ENCODE peak calls at places on chromosomes 5 and 9, in six cellular contexts. S is foreskin fibroblast; X is HuH-7; F is activated naive CD4-positive, alpha-beta T cell; M is pancreas; N is stimulated activated CD4-positive, alpha-beta T cell treated with anti-CD3 and anti-CD28 coated beads, Interleukin-2, amount 100 ng/mL, for 24 hours. V is an unnamed sample.

GRCh38 chr9:124291801-124292396 is 34.1 kb downstream of the NEK6 start:
- DNase-seq in S (no peak), X (no peak), F (no peak), M (no peak), N (peak), V (peak)

GRCh38 chr5:100424787-100425186 is 110.4 kb upstream of the FAM174A start:
- DNase-seq in S (no peak), X (no peak), F (no peak), M (no peak), N (no peak), V (no peak)

GRCh38 chr5:109659901-109660300 is 29.8 kb upstream of the MAN2A1 start:
- DNase-seq in S (no peak), X (no peak), F (no peak), M (no peak), N (no peak), V (no peak)

GRCh38 chr9:136148766-136149165 is 30.1 kb upstream of the TMEM250 start:
- DNase-seq in S (no peak), X (no peak), F (no peak), M (no peak), N (no peak), V (no peak)

GRCh38 chr9:114027159-114027895 is 50.8 kb downstream of the AMBP start:
- DNase-seq in S (no peak), X (no peak), F (no peak), M (no peak), N (no peak), V (no peak)

GRCh38 chr5:152170350-152170749 is 234.7 kb downstream of the NMUR2 start:
- DNase-seq in S (no peak), X (no peak), F (no peak), M (no peak), N (no peak), V (no peak)

GRCh38 chr5:34582364-34582763 is 73.8 kb upstream of the RAI14 start:
- DNase-seq in S (no peak), X (no peak), F (no peak), M (peak), N (no peak), V (no peak)

GRCh38 chr9:114370251-114370984 is 17.4 kb downstream of the AKNA start:
- DNase-seq in S (no peak), X (no peak), F (no peak), M (no peak), N (no peak), V (no peak)

GRCh38 chr5:66425842-66426241 is 170.4 kb upstream of the MAST4 start:
- DNase-seq in S (no peak), X (no peak), F (no peak), M (no peak), N (no peak), V (no peak)

GRCh38 chr5:123299124-123299523 is 124.1 kb downstream of the CEP120 start:
- DNase-seq in S (no peak), X (no peak), F (no peak), M (no peak), N (no peak), V (no peak)

V was measured in activated T-helper 9 cell treated with anti-CD3 and anti-CD28 coated beads, Interleukin-2, amount 50 U/mL, for 16 hours.